ENCODE peak calls at places on chromosomes 6 and 20, in five cellular contexts. One of them, this sample, is unnamed.

GRCh38 chr20:25739615-25740320 is 43.1 kb upstream of the ZNF337 start:
- DNase-seq in pancreas: no peak
- DNase-seq in osteoblast: no peak
- DNase-seq in A549: no peak
- DNase-seq in AG04450: no peak
- DNase-seq in this sample: no peak

GRCh38 chr20:31934968-31935764 is 16.7 kb downstream of the PDRG1 start:
- DNase-seq in pancreas: no peak
- DNase-seq in osteoblast: no peak
- DNase-seq in A549: no peak
- DNase-seq in AG04450: no peak
- DNase-seq in this sample: no peak

GRCh38 chr6:81911446-81911845 is 159.0 kb upstream of the TENT5A start:
- DNase-seq in pancreas: no peak
- DNase-seq in osteoblast: no peak
- DNase-seq in A549: no peak
- DNase-seq in AG04450: no peak
- DNase-seq in this sample: no peak

GRCh38 chr6:1595271-1596087 is 14.2 kb upstream of the FOXC1 start:
- DNase-seq in pancreas: no peak
- DNase-seq in osteoblast: peak; percentile 47
- DNase-seq in A549: no peak
- DNase-seq in AG04450: no peak
- DNase-seq in this sample: no peak

GRCh38 chr6:90574610-90575009 is 12.3 kb downstream of the MAP3K7 start:
- DNase-seq in pancreas: no peak
- DNase-seq in osteoblast: no peak
- DNase-seq in A549: no peak
- DNase-seq in AG04450: no peak
- DNase-seq in this sample: no peak

GRCh38 chr20:23937303-23938117 is 51.1 kb downstream of the GGTLC1 start:
- DNase-seq in pancreas: peak; percentile 58
- DNase-seq in osteoblast: peak; percentile 86
- DNase-seq in A549: peak; percentile 35
- DNase-seq in AG04450: no peak
- DNase-seq in this sample: peak; percentile 58

GRCh38 chr6:169529931-169530761 is 171.7 kb downstream of the WDR27 start:
- DNase-seq in pancreas: peak; percentile 24
- DNase-seq in osteoblast: peak; percentile 89
- DNase-seq in A549: peak; percentile 5
- DNase-seq in AG04450: peak; percentile 42
- DNase-seq in this sample: no peak

GRCh38 chr6:6474170-6474920 is 114.2 kb upstream of the LY86 start:
- DNase-seq in pancreas: no peak
- DNase-seq in osteoblast: no peak
- DNase-seq in A549: no peak
- DNase-seq in AG04450: no peak
- DNase-seq in this sample: no peak

GRCh38 chr6:21587925-21588811 is 5.4 kb upstream of the SOX4 start:
- DNase-seq in pancreas: peak; percentile 65
- DNase-seq in osteoblast: peak; percentile 83
- DNase-seq in A549: peak; percentile 24
- DNase-seq in AG04450: no peak
- DNase-seq in this sample: peak; percentile 74

GRCh38 chr6:16657768-16658167 is 103.5 kb downstream of the ATXN1 start:
- DNase-seq in pancreas: no peak
- DNase-seq in osteoblast: no peak
- DNase-seq in A549: no peak
- DNase-seq in AG04450: no peak
- DNase-seq in this sample: no peak

GRCh38 chr20:986733-987355 is 15.3 kb downstream of the RSPO4 start:
- DNase-seq in pancreas: no peak
- DNase-seq in osteoblast: no peak
- DNase-seq in A549: no peak
- DNase-seq in AG04450: no peak
- DNase-seq in this sample: no peak

GRCh38 chr6:30769088-30769852 is 24.9 kb upstream of the IER3 start:
- DNase-seq in pancreas: no peak
- DNase-seq in osteoblast: peak; percentile 95
- DNase-seq in A549: peak; percentile 93
- DNase-seq in AG04450: peak; percentile 86
- DNase-seq in this sample: no peak

GRCh38 chr6:144585217-144585814 is 300.2 kb downstream of the UTRN start:
- DNase-seq in pancreas: no peak
- DNase-seq in osteoblast: no peak
- DNase-seq in A549: peak; percentile 1
- DNase-seq in AG04450: no peak
- DNase-seq in this sample: no peak

GRCh38 chr6:110518281-110518623 is 41.8 kb upstream of the SLC22A16 start:
- DNase-seq in pancreas: no peak
- DNase-seq in osteoblast: no peak
- DNase-seq in A549: peak; percentile 56
- DNase-seq in AG04450: no peak
- DNase-seq in this sample: no peak

GRCh38 chr6:12266571-12266970 is 23.6 kb upstream of the EDN1 start:
- DNase-seq in pancreas: no peak
- DNase-seq in osteoblast: peak; percentile 77
- DNase-seq in A549: no peak
- DNase-seq in AG04450: no peak
- DNase-seq in this sample: no peak

GRCh38 chr20:5947276-5947675 is 3.1 kb downstream of the TRMT6 start:
- DNase-seq in pancreas: no peak
- DNase-seq in osteoblast: peak; percentile 29
- DNase-seq in A549: no peak
- DNase-seq in AG04450: no peak
- DNase-seq in this sample: no peak
- H3K27ac ChIP-seq in pancreas: no peak overlapping the region
- H3K27ac ChIP-seq in osteoblast: peak overlapping the region; percentile 33
- H3K27ac ChIP-seq in A549: no peak overlapping the region
- H3K27ac ChIP-seq in AG04450: no peak overlapping the region
- H3K27ac ChIP-seq in this sample: no peak overlapping the region

GRCh38 chr20:44477151-44477550 is 1.5 kb downstream of the TTPAL start:
- DNase-seq in pancreas: no peak
- DNase-seq in osteoblast: no peak
- DNase-seq in A549: no peak
- DNase-seq in AG04450: no peak
- DNase-seq in this sample: no peak
- H3K27ac ChIP-seq in pancreas: no peak overlapping the region
- H3K27ac ChIP-seq in osteoblast: no peak overlapping the region
- H3K27ac ChIP-seq in A549: no peak overlapping the region
- H3K27ac ChIP-seq in AG04450: no peak overlapping the region
- H3K27ac ChIP-seq in this sample: no peak overlapping the region

DNA sequence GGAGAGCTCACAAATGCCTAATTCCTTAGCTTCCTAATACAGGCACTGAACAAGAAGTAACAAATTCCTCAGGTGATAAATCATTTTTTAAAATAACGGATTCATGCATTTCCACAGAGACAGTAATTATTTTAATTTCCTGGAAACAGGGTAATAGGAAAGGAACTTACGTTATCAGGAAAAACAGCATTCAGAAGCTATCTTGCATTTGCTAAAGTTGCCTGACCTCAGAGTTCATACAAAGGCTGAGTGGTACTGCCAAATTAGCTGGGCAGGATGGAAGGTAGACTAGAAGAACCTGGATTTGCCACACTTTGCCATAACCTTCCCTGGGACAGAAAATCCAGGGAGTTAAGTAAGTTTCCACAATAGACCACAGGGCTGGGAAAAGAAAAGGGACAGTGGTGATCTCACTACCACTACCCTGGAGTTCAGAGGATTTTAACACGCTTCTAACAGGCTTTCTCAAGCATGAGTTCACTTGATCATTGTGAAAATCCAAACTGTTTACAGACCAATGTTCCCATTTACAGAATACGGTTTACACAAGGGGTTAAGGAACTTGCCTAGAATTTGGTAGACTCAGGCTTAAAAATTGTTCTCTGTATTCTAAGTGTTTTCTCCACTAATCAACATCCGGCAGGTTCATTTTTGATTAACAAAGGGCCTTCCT is 57.0 kb downstream of the KIF13A start:
- DNase-seq in pancreas: no peak
- DNase-seq in osteoblast: peak; percentile 44
- DNase-seq in A549: no peak
- DNase-seq in AG04450: no peak
- DNase-seq in this sample: no peak
- H3K27ac ChIP-seq in pancreas: no peak overlapping the region
- H3K27ac ChIP-seq in osteoblast: peak overlapping the region; percentile 81
- H3K27ac ChIP-seq in A549: peak overlapping the region; percentile 46
- H3K27ac ChIP-seq in AG04450: peak overlapping the region; percentile 66
- H3K27ac ChIP-seq in this sample: peak overlapping the region; percentile 11

GRCh38 chr6:26231006-26231587 is 133.9 kb upstream of the BTN3A2 start:
- DNase-seq in pancreas: no peak
- DNase-seq in osteoblast: no peak
- DNase-seq in A549: no peak
- DNase-seq in AG04450: no peak
- DNase-seq in this sample: no peak

GRCh38 chr6:26232950-26233607 is 131.9 kb upstream of the BTN3A2 start:
- DNase-seq in pancreas: no peak
- DNase-seq in osteoblast: no peak
- DNase-seq in A549: no peak
- DNase-seq in AG04450: no peak
- DNase-seq in this sample: no peak

GRCh38 chr6:26233608-26234420 is 131.2 kb upstream of the BTN3A2 start:
- DNase-seq in pancreas: no peak
- DNase-seq in osteoblast: peak; percentile 60
- DNase-seq in A549: no peak
- DNase-seq in AG04450: no peak
- DNase-seq in this sample: no peak

GRCh38 chr6:26232306-26232949 is 132.6 kb upstream of the BTN3A2 start:
- DNase-seq in pancreas: no peak
- DNase-seq in osteoblast: no peak
- DNase-seq in A549: no peak
- DNase-seq in AG04450: no peak
- DNase-seq in this sample: no peak

GRCh38 chr6:26230336-26230735 is 134.7 kb upstream of the BTN3A2 start:
- DNase-seq in pancreas: no peak
- DNase-seq in osteoblast: no peak
- DNase-seq in A549: no peak
- DNase-seq in AG04450: no peak
- DNase-seq in this sample: no peak
- H3K27ac ChIP-seq in pancreas: no peak overlapping the region
- H3K27ac ChIP-seq in osteoblast: no peak overlapping the region
- H3K27ac ChIP-seq in A549: no peak overlapping the region
- H3K27ac ChIP-seq in AG04450: no peak overlapping the region
- H3K27ac ChIP-seq in this sample: no peak overlapping the region

GRCh38 chr6:46203388-46203787 is 32.6 kb upstream of the ENPP5 start:
- DNase-seq in pancreas: no peak
- DNase-seq in osteoblast: peak; percentile 53
- DNase-seq in A549: no peak
- DNase-seq in AG04450: no peak
- DNase-seq in this sample: no peak
- H3K27ac ChIP-seq in pancreas: no peak overlapping the region
- H3K27ac ChIP-seq in osteoblast: no peak overlapping the region
- H3K27ac ChIP-seq in A549: no peak overlapping the region
- H3K27ac ChIP-seq in AG04450: no peak overlapping the region
- H3K27ac ChIP-seq in this sample: no peak overlapping the region

GRCh38 chr20:22386300-22386623 is 198.1 kb downstream of the FOXA2 start:
- DNase-seq in pancreas: no peak
- DNase-seq in osteoblast: no peak
- DNase-seq in A549: no peak
- DNase-seq in AG04450: no peak
- DNase-seq in this sample: no peak
- H3K27ac ChIP-seq in pancreas: no peak overlapping the region
- H3K27ac ChIP-seq in osteoblast: no peak overlapping the region
- H3K27ac ChIP-seq in A549: peak overlapping the region; percentile 83
- H3K27ac ChIP-seq in AG04450: no peak overlapping the region
- H3K27ac ChIP-seq in this sample: no peak overlapping the region

DNA sequence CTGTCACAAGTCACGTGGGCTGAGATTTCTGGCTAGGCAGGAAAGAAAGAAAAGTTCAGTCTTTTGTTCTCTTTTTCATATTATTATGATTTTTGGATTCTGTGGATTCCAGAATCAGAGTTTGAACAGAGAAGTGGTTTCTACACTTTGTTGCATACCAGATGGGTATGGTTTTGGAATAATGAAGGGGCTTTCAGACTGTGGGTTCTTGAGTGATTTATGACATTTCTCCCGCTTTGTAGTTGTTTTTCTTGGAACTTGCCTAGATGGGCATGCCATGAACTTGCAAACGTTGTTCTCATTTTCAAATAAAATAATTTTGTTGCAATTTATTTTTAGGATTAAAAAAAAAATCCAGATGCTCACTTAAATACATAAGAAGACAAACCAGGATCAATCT is 34.4 kb downstream of the CBFA2T2 start:
- DNase-seq in pancreas: no peak
- DNase-seq in osteoblast: no peak
- DNase-seq in A549: no peak
- DNase-seq in AG04450: no peak
- DNase-seq in this sample: no peak
- H3K27ac ChIP-seq in pancreas: no peak overlapping the region
- H3K27ac ChIP-seq in osteoblast: no peak overlapping the region
- H3K27ac ChIP-seq in A549: no peak overlapping the region
- H3K27ac ChIP-seq in AG04450: no peak overlapping the region
- H3K27ac ChIP-seq in this sample: no peak overlapping the region

GRCh38 chr6:71248306-71248705 is 40.3 kb upstream of the OGFRL1 start:
- DNase-seq in pancreas: no peak
- DNase-seq in osteoblast: no peak
- DNase-seq in A549: peak; percentile 20
- DNase-seq in AG04450: peak; percentile 32
- DNase-seq in this sample: no peak
- H3K27ac ChIP-seq in pancreas: no peak overlapping the region
- H3K27ac ChIP-seq in osteoblast: peak overlapping the region; percentile 15
- H3K27ac ChIP-seq in A549: peak overlapping the region; percentile 77
- H3K27ac ChIP-seq in AG04450: no peak overlapping the region
- H3K27ac ChIP-seq in this sample: peak overlapping the region; percentile 19

This sample was measured in substantia nigra.